ENCODE peak calls at places on chromosomes 6 and 20, in seven cellular contexts. One of them, this sample, is unnamed.

GRCh38 chr6:170046786-170047626 is 243.9 kb downstream of the DLL1 start:
- DNase-seq in HCT116: no peak
- DNase-seq in H1: no peak
- DNase-seq in SK-N-SH: no peak
- DNase-seq in GM12878: no peak
- DNase-seq in K562: no peak
- DNase-seq in HepG2: no peak
- DNase-seq in this sample: no peak

GRCh38 chr6:169326067-169326799 is 72.6 kb upstream of the THBS2 start:
- DNase-seq in HCT116: peak; percentile 44
- DNase-seq in H1: peak; percentile 72
- DNase-seq in SK-N-SH: peak; percentile 33
- DNase-seq in GM12878: no peak
- DNase-seq in K562: peak; percentile 30
- DNase-seq in HepG2: peak; percentile 54
- DNase-seq in this sample: no peak

GRCh38 chr6:4608361-4609115 is 167.7 kb upstream of the CDYL start:
- DNase-seq in HCT116: no peak
- DNase-seq in H1: no peak
- DNase-seq in SK-N-SH: no peak
- DNase-seq in GM12878: no peak
- DNase-seq in K562: no peak
- DNase-seq in HepG2: no peak
- DNase-seq in this sample: no peak

GRCh38 chr6:7170117-7170732 is 62.5 kb downstream of the RREB1 start:
- DNase-seq in HCT116: no peak
- DNase-seq in H1: no peak
- DNase-seq in SK-N-SH: no peak
- DNase-seq in GM12878: no peak
- DNase-seq in K562: peak; percentile 59
- DNase-seq in HepG2: no peak
- DNase-seq in this sample: no peak

GRCh38 chr20:15638781-15639180 is 934.5 kb downstream of the KIF16B start:
- DNase-seq in HCT116: no peak
- DNase-seq in H1: no peak
- DNase-seq in SK-N-SH: no peak
- DNase-seq in GM12878: no peak
- DNase-seq in K562: no peak
- DNase-seq in HepG2: no peak
- DNase-seq in this sample: no peak

GRCh38 chr20:16760431-16761304 is 12.5 kb downstream of the OTOR start:
- DNase-seq in HCT116: no peak
- DNase-seq in H1: no peak
- DNase-seq in SK-N-SH: no peak
- DNase-seq in GM12878: no peak
- DNase-seq in K562: no peak
- DNase-seq in HepG2: no peak
- DNase-seq in this sample: peak; percentile 94

GRCh38 chr20:39660251-39660650 is 698.1 kb downstream of the DHX35 start:
- DNase-seq in HCT116: no peak
- DNase-seq in H1: no peak
- DNase-seq in SK-N-SH: no peak
- DNase-seq in GM12878: no peak
- DNase-seq in K562: no peak
- DNase-seq in HepG2: no peak
- DNase-seq in this sample: no peak

GRCh38 chr6:129601323-129601722 is 108.7 kb downstream of the ARHGAP18 start:
- DNase-seq in HCT116: no peak
- DNase-seq in H1: no peak
- DNase-seq in SK-N-SH: no peak
- DNase-seq in GM12878: no peak
- DNase-seq in K562: no peak
- DNase-seq in HepG2: no peak
- DNase-seq in this sample: no peak

GRCh38 chr6:149052350-149053106 is 265.0 kb upstream of the TAB2 start:
- DNase-seq in HCT116: no peak
- DNase-seq in H1: no peak
- DNase-seq in SK-N-SH: no peak
- DNase-seq in GM12878: no peak
- DNase-seq in K562: no peak
- DNase-seq in HepG2: no peak
- DNase-seq in this sample: no peak

GRCh38 chr6:27867941-27868705 is 44.1 kb downstream of the OR2B2 start:
- DNase-seq in HCT116: no peak
- DNase-seq in H1: peak; percentile 38
- DNase-seq in SK-N-SH: no peak
- DNase-seq in GM12878: no peak
- DNase-seq in K562: no peak
- DNase-seq in HepG2: no peak
- DNase-seq in this sample: peak; percentile 40

GRCh38 chr6:37972994-37973757 is 153.6 kb downstream of the ZFAND3 start:
- DNase-seq in HCT116: no peak
- DNase-seq in H1: no peak
- DNase-seq in SK-N-SH: no peak
- DNase-seq in GM12878: no peak
- DNase-seq in K562: no peak
- DNase-seq in HepG2: no peak
- DNase-seq in this sample: no peak

GRCh38 chr6:41156771-41157170 is 2.6 kb upstream of the TREML1 start:
- DNase-seq in HCT116: no peak
- DNase-seq in H1: no peak
- DNase-seq in SK-N-SH: no peak
- DNase-seq in GM12878: no peak
- DNase-seq in K562: no peak
- DNase-seq in HepG2: no peak
- DNase-seq in this sample: no peak

GRCh38 chr6:168884646-168885086 is 369.0 kb downstream of the THBS2 start:
- DNase-seq in HCT116: peak; percentile 31
- DNase-seq in H1: peak; percentile 98
- DNase-seq in SK-N-SH: peak; percentile 95
- DNase-seq in GM12878: no peak
- DNase-seq in K562: peak; percentile 70
- DNase-seq in HepG2: peak; percentile 32
- DNase-seq in this sample: peak; percentile 57

GRCh38 chr6:15623282-15624116 is 39.3 kb downstream of the DTNBP1 start:
- DNase-seq in HCT116: no peak
- DNase-seq in H1: no peak
- DNase-seq in SK-N-SH: no peak
- DNase-seq in GM12878: no peak
- DNase-seq in K562: peak; percentile 49
- DNase-seq in HepG2: peak; percentile 10
- DNase-seq in this sample: no peak

GRCh38 chr6:47376930-47377329 is 67.2 kb upstream of the TNFRSF21 start:
- DNase-seq in HCT116: no peak
- DNase-seq in H1: no peak
- DNase-seq in SK-N-SH: no peak
- DNase-seq in GM12878: no peak
- DNase-seq in K562: peak; percentile 12
- DNase-seq in HepG2: no peak
- DNase-seq in this sample: no peak

GRCh38 chr20:4112490-4113420 is 97.4 kb upstream of the RNF24 start:
- DNase-seq in HCT116: no peak
- DNase-seq in H1: peak; percentile 39
- DNase-seq in SK-N-SH: peak; percentile 42
- DNase-seq in GM12878: peak; percentile 70
- DNase-seq in K562: no peak
- DNase-seq in HepG2: no peak
- DNase-seq in this sample: no peak

GRCh38 chr20:14925286-14925685 is 587.9 kb upstream of the FLRT3 start:
- DNase-seq in HCT116: no peak
- DNase-seq in H1: no peak
- DNase-seq in SK-N-SH: no peak
- DNase-seq in GM12878: no peak
- DNase-seq in K562: no peak
- DNase-seq in HepG2: no peak
- DNase-seq in this sample: no peak

GRCh38 chr20:8454137-8454712 is 322.2 kb downstream of the PLCB1 start:
- DNase-seq in HCT116: peak; percentile 41
- DNase-seq in H1: no peak
- DNase-seq in SK-N-SH: peak; percentile 8
- DNase-seq in GM12878: peak; percentile 17
- DNase-seq in K562: no peak
- DNase-seq in HepG2: peak; percentile 65
- DNase-seq in this sample: peak; percentile 16

GRCh38 chr20:1330075-1330830 is 1.3 kb upstream of the SDCBP2 start:
- DNase-seq in HCT116: no peak
- DNase-seq in H1: peak; percentile 13
- DNase-seq in SK-N-SH: peak; percentile 3
- DNase-seq in GM12878: peak; percentile 63
- DNase-seq in K562: no peak
- DNase-seq in HepG2: no peak
- DNase-seq in this sample: no peak

GRCh38 chr20:6245436-6245835 is 122.6 kb upstream of the FERMT1 start:
- DNase-seq in HCT116: no peak
- DNase-seq in H1: no peak
- DNase-seq in SK-N-SH: no peak
- DNase-seq in GM12878: no peak
- DNase-seq in K562: no peak
- DNase-seq in HepG2: no peak
- DNase-seq in this sample: no peak

GRCh38 chr6:6543181-6543879 is 45.2 kb upstream of the LY86 start:
- DNase-seq in HCT116: no peak
- DNase-seq in H1: no peak
- DNase-seq in SK-N-SH: no peak
- DNase-seq in GM12878: peak; percentile 79
- DNase-seq in K562: no peak
- DNase-seq in HepG2: no peak
- DNase-seq in this sample: peak; percentile 32

GRCh38 chr20:21125072-21125848 is 622 bp upstream of the KIZ start:
- DNase-seq in HCT116: peak; percentile 39
- DNase-seq in H1: no peak
- DNase-seq in SK-N-SH: peak; percentile 70
- DNase-seq in GM12878: no peak
- DNase-seq in K562: peak; percentile 34
- DNase-seq in HepG2: peak; percentile 88
- DNase-seq in this sample: peak; percentile 82
- TF ChIP-seq JUND in HCT116: no peak
- TF ChIP-seq JUND in H1: no peak
- TF ChIP-seq JUND in SK-N-SH: no peak
- TF ChIP-seq JUND in GM12878: no peak
- TF ChIP-seq JUND in K562: no peak
- TF ChIP-seq JUND in HepG2: peak; percentile 31
- TF ChIP-seq JUND in this sample: no peak

DNA sequence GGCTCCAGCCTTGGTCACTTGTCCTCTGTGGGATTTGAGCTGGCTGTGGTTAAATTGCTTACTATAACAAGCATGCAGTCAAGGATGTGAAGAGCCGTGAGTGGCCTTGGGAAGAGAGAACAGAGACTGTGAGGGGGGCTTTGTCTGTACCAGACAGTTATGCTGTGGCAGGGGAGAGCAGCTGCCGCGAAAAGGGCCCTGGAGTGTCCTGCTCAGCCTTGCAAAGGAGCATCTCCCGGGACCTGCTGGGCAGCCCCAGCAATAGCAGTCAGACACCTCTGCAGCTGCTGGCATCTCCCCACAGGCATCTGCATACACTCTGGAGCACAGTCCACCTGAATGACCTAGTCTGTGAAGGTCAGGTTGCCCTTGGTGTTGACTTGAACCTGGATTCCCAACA is 6.3 kb downstream of the EBF4 start:
- DNase-seq in HCT116: no peak
- DNase-seq in H1: peak; percentile 43
- DNase-seq in SK-N-SH: no peak
- DNase-seq in GM12878: no peak
- DNase-seq in K562: no peak
- DNase-seq in HepG2: no peak
- DNase-seq in this sample: no peak
- TF ChIP-seq JUND in HCT116: no peak
- TF ChIP-seq JUND in H1: no peak
- TF ChIP-seq JUND in SK-N-SH: no peak
- TF ChIP-seq JUND in GM12878: no peak
- TF ChIP-seq JUND in K562: no peak
- TF ChIP-seq JUND in HepG2: no peak
- TF ChIP-seq JUND in this sample: no peak

GRCh38 chr6:117590447-117590846 is 11.9 kb downstream of the GOPC start:
- DNase-seq in HCT116: no peak
- DNase-seq in H1: no peak
- DNase-seq in SK-N-SH: no peak
- DNase-seq in GM12878: no peak
- DNase-seq in K562: no peak
- DNase-seq in HepG2: no peak
- DNase-seq in this sample: no peak

GRCh38 chr6:117585647-117586046 is 16.7 kb downstream of the GOPC start:
- DNase-seq in HCT116: no peak
- DNase-seq in H1: no peak
- DNase-seq in SK-N-SH: no peak
- DNase-seq in GM12878: no peak
- DNase-seq in K562: no peak
- DNase-seq in HepG2: no peak
- DNase-seq in this sample: peak; percentile 30

GRCh38 chr6:117592983-117593759 is 9.1 kb downstream of the GOPC start:
- DNase-seq in HCT116: no peak
- DNase-seq in H1: no peak
- DNase-seq in SK-N-SH: no peak
- DNase-seq in GM12878: no peak
- DNase-seq in K562: peak; percentile 28
- DNase-seq in HepG2: no peak
- DNase-seq in this sample: no peak

GRCh38 chr6:117595099-117595923 is 7.0 kb downstream of the GOPC start:
- DNase-seq in HCT116: no peak
- DNase-seq in H1: no peak
- DNase-seq in SK-N-SH: no peak
- DNase-seq in GM12878: no peak
- DNase-seq in K562: peak; percentile 82
- DNase-seq in HepG2: no peak
- DNase-seq in this sample: no peak

DNA sequence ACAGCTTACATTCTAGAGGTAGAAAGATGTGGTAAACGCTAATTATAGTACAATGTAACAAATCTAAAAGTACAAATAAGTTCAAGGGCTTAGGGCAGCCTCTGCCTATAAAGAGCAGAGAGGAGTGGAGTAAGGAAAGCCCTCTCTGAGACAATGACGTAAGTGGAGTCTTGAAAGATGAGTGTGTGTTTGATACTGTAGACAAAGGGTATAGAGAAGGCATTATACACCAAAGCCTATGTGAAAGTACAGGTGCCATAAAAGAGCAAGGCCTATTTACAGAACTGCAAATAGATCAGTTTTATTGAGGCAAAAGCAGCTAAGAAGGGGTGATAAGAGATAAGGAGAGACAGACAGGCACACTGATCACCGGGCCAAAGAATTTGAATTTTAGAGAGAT is 10.9 kb downstream of the GOPC start:
- DNase-seq in HCT116: no peak
- DNase-seq in H1: no peak
- DNase-seq in SK-N-SH: no peak
- DNase-seq in GM12878: no peak
- DNase-seq in K562: no peak
- DNase-seq in HepG2: no peak
- DNase-seq in this sample: no peak
- TF ChIP-seq JUND in HCT116: no peak
- TF ChIP-seq JUND in H1: no peak
- TF ChIP-seq JUND in SK-N-SH: no peak
- TF ChIP-seq JUND in GM12878: no peak
- TF ChIP-seq JUND in K562: no peak
- TF ChIP-seq JUND in HepG2: no peak
- TF ChIP-seq JUND in this sample: no peak

DNA sequence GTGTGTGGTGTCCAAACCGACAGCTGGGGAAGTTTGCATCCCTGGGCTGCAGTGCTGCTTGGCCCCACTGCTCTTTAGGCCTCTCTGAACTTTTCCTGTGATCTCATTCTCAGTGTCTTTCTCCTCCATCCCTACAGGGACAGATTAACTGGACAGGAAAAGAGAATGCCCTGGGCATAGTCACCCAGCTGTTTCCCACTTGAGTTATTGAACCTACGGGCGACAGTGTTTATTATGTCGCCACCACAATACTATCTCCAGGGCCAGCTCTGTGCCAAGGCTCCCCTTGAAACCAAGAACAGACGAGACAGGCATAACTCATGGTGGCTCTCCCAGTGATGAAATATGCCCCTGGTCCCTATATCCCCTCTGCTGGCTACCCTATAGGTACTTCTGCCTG is 147.8 kb upstream of the EPHA7 start:
- DNase-seq in HCT116: no peak
- DNase-seq in H1: no peak
- DNase-seq in SK-N-SH: no peak
- DNase-seq in GM12878: no peak
- DNase-seq in K562: no peak
- DNase-seq in HepG2: no peak
- DNase-seq in this sample: no peak
- TF ChIP-seq JUND in HCT116: no peak
- TF ChIP-seq JUND in H1: no peak
- TF ChIP-seq JUND in SK-N-SH: no peak
- TF ChIP-seq JUND in GM12878: no peak
- TF ChIP-seq JUND in K562: no peak
- TF ChIP-seq JUND in HepG2: no peak
- TF ChIP-seq JUND in this sample: no peak